ENCODE peak calls at places on chromosomes 3 and 15, in nine cellular contexts. P is activated gamma-delta T cell treated with Interleukin-2 at 50 U/mL for 16 hours, X is hippocampal formation, R is NCI-H1092 treated with DMSO at 0.1 percent for 48 hours, B is AG04449, T is pons, Y is psoas muscle, N is H54, I is dorsolateral prefrontal cortex. H is an unnamed sample.

GRCh38 chr3:190362258-190362657 is 25.7 kb upstream of the CLDN16 start:
- DNase-seq in P (no peak), X (no peak), R (no peak), B (no peak), T (no peak), Y (no peak), N (no peak), I (no peak), H (no peak)

GRCh38 chr3:156233875-156234274 is 113.5 kb downstream of the KCNAB1 start:
- DNase-seq in P (no peak), X (no peak), R (no peak), B (no peak), T (no peak), Y (no peak), N (peak; percentile 17), I (no peak), H (no peak)

GRCh38 chr3:61927332-61927731 is 366.0 kb downstream of the PTPRG start:
- DNase-seq in P (no peak), X (peak; percentile 23), R (no peak), B (peak; percentile 49), T (peak; percentile 56), Y (peak; percentile 76), N (no peak), I (peak; percentile 46), H (no peak)

GRCh38 chr15:71011503-71012155 is 103.6 kb upstream of the THSD4 start:
- DNase-seq in P (no peak), X (no peak), R (peak; percentile 9), B (peak; percentile 41), T (peak; percentile 17), Y (no peak), N (no peak), I (no peak), H (no peak)

GRCh38 chr15:63609448-63609847 is 12.3 kb downstream of the FBXL22 start:
- DNase-seq in P (no peak), X (no peak), R (no peak), B (no peak), T (no peak), Y (no peak), N (no peak), I (no peak), H (no peak)

GRCh38 chr3:156300929-156301806 is 180.8 kb downstream of the KCNAB1 start:
- DNase-seq in P (no peak), X (no peak), R (no peak), B (no peak), T (peak; percentile 31), Y (no peak), N (no peak), I (no peak), H (peak; percentile 26)

GRCh38 chr15:92839696-92840095 is 60.4 kb upstream of the CHD2 start:
- DNase-seq in P (no peak), X (no peak), R (peak; percentile 71), B (no peak), T (no peak), Y (no peak), N (no peak), I (no peak), H (no peak)

GRCh38 chr3:83248454-83248853 is 1487.0 kb upstream of the GBE1 start:
- DNase-seq in P (no peak), X (no peak), R (no peak), B (no peak), T (no peak), Y (no peak), N (no peak), I (no peak), H (no peak)

GRCh38 chr3:112699436-112699978 is 58.6 kb upstream of the CCDC80 start:
- DNase-seq in P (no peak), X (no peak), R (no peak), B (no peak), T (no peak), Y (no peak), N (no peak), I (no peak), H (no peak)

GRCh38 chr3:197023241-197023997 is 6.2 kb downstream of the MELTF start:
- DNase-seq in P (no peak), X (no peak), R (peak; percentile 87), B (no peak), T (no peak), Y (no peak), N (no peak), I (peak; percentile 11), H (no peak)